ENCODE peak calls at places on chromosomes 2 and 18, in four cellular contexts. Z is IMR-90, C is A549, H is K562. Q is an unnamed sample.

GRCh38 chr2:14634885-14635871 is 2.7 kb downstream of the LRATD1 start:
- DNase-seq in Z (peak; percentile 16), C (peak; percentile 35), H (peak; percentile 34), Q (peak; percentile 75)

GRCh38 chr2:137981112-137981679 is 16.9 kb downstream of the HNMT start:
- DNase-seq in Z (no peak), C (no peak), H (no peak), Q (no peak)

GRCh38 chr2:231250698-231251097 is 52.3 kb downstream of the ARMC9 start:
- DNase-seq in Z (no peak), C (no peak), H (no peak), Q (no peak)

GRCh38 chr2:128330583-128330982 is 11.9 kb upstream of the HS6ST1 start:
- DNase-seq in Z (no peak), C (no peak), H (no peak), Q (no peak)

GRCh38 chr2:67366832-67367412 is 30.2 kb upstream of the ETAA1 start:
- DNase-seq in Z (no peak), C (no peak), H (no peak), Q (no peak)

GRCh38 chr2:220891405-220891804 is 680.7 kb downstream of the EPHA4 start:
- DNase-seq in Z (peak; percentile 91), C (peak; percentile 22), H (no peak), Q (no peak)

GRCh38 chr2:7984693-7985353 is 697.0 kb upstream of the ID2 start:
- DNase-seq in Z (no peak), C (no peak), H (no peak), Q (no peak)

GRCh38 chr18:24199563-24199962 is 60.7 kb downstream of the CABYR start:
- DNase-seq in Z (no peak), C (no peak), H (no peak), Q (no peak)

GRCh38 chr2:109637749-109638570 is 23.8 kb downstream of the SOWAHC start:
- DNase-seq in Z (peak; percentile 65), C (no peak), H (no peak), Q (no peak)

GRCh38 chr2:176931588-176932563 is 280.7 kb upstream of the HNRNPA3 start:
- DNase-seq in Z (no peak), C (peak; percentile 11), H (peak; percentile 30), Q (peak; percentile 10)

GRCh38 chr18:73842795-73843394 is 304.7 kb downstream of the FBXO15 start:
- DNase-seq in Z (peak; percentile 65), C (peak; percentile 19), H (peak; percentile 31), Q (peak; percentile 49)

GRCh38 chr2:119480718-119481142 is 43.6 kb downstream of the SCTR start:
- DNase-seq in Z (no peak), C (no peak), H (peak; percentile 22), Q (no peak)

GRCh38 chr2:172085460-172086159 is at the start of gene DLX1:
- DNase-seq in Z (no peak), C (peak; percentile 51), H (peak; percentile 62), Q (peak; percentile 71)

GRCh38 chr18:45664824-45665763 is 49.8 kb downstream of the SLC14A2 start:
- DNase-seq in Z (peak; percentile 68), C (peak; percentile 51), H (peak; percentile 61), Q (peak; percentile 71)

GRCh38 chr2:227504700-227505099 is 32.7 kb downstream of the AGFG1 start:
- DNase-seq in Z (no peak), C (no peak), H (no peak), Q (no peak)

GRCh38 chr2:70367722-70368323 is 66.0 kb upstream of the FAM136A start:
- DNase-seq in Z (peak; percentile 14), C (no peak), H (no peak), Q (no peak)

GRCh38 chr2:102286041-102286440 is 25.3 kb upstream of the IL1RL1 start:
- DNase-seq in Z (no peak), C (no peak), H (no peak), Q (no peak)

GRCh38 chr2:38274286-38275276 is 102.5 kb downstream of the ATL2 start:
- DNase-seq in Z (peak; percentile 87), C (peak; percentile 76), H (peak; percentile 60), Q (peak; percentile 81)

GRCh38 chr18:10442551-10442971 is 11.9 kb upstream of the APCDD1 start:
- DNase-seq in Z (no peak), C (no peak), H (no peak), Q (no peak)

GRCh38 chr2:85549826-85550225 is 10.9 kb downstream of the MAT2A start:
- DNase-seq in Z (peak; percentile 99), C (no peak), H (no peak), Q (no peak)

GRCh38 chr2:113075030-113075429 is 7.3 kb downstream of the IL1F10 start:
- DNase-seq in Z (no peak), C (no peak), H (no peak), Q (no peak)

GRCh38 chr2:1701556-1702185 is 42.6 kb downstream of the PXDN start:
- DNase-seq in Z (no peak), C (no peak), H (no peak), Q (no peak)

GRCh38 chr2:219178377-219179175 is 501 bp downstream of the RETREG2 start:
- DNase-seq in Z (peak; percentile 15), C (peak; percentile 21), H (peak; percentile 66), Q (peak; percentile 81)

GRCh38 chr2:14715600-14715999 is 83.1 kb downstream of the LRATD1 start:
- DNase-seq in Z (no peak), C (no peak), H (no peak), Q (no peak)

GRCh38 chr2:137380610-137381009 is 583.7 kb upstream of the HNMT start:
- DNase-seq in Z (no peak), C (no peak), H (no peak), Q (no peak)

GRCh38 chr2:207338220-207338607 is 172.5 kb upstream of the KLF7 start:
- DNase-seq in Z (no peak), C (no peak), H (no peak), Q (no peak)

GRCh38 chr2:165141601-165142000 is 62.2 kb downstream of the SCN3A start:
- DNase-seq in Z (peak; percentile 3), C (no peak), H (no peak), Q (no peak)

GRCh38 chr18:69469444-69469919 is 68.8 kb downstream of the DOK6 start:
- DNase-seq in Z (no peak), C (peak; percentile 21), H (peak; percentile 18), Q (peak; percentile 29)
- TF ChIP-seq RCOR1 in Z (no peak), C (no peak), H (no peak), Q (no peak)

DNA sequence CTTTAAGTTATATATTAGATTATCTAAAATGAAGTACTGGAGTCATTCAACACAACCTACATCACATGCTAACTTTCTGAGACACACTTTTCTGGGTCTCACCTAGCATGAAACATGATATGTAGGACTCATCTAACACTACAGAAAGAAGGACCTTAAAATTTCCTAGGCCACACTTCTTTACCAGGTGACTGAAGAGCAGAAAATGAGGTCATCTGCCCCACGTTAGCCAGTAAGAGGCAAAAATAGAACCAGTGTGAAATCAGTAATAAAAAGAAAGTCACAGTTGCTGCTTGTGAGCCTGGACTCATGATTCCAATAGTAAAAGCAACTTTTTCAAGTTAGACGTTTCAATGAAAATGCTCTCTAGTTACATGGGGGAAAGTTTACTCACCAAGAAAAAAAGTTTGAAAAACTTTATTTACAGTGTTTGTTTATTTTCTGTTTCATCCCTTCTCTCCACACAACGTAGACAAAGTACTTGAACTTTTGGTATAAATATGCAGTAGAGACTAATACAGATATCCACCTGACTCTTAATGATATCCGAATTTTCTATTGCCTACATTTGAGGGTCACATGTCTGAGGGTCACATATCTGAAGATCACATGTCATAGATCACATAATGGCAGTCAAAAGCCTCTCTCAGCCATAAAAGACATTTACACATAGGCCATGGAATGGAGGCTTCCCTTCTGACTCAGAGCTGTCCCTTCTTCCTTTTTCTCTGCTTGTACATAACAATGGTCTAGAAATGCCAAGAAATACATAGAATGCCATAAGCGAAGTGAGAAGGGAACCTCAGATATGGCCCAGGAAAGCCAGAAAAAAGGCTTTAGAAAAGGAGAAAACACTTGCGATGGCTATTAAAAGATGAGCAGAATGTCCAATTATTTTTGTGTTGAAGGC is 362.9 kb downstream of the ZEB2 start:
- DNase-seq in Z (no peak), C (no peak), H (no peak), Q (no peak)
- TF ChIP-seq RCOR1 in Z (no peak), C (no peak), H (no peak), Q (no peak)

GRCh38 chr2:144521702-144522101 is 1.8 kb upstream of the ZEB2 start:
- DNase-seq in Z (no peak), C (no peak), H (no peak), Q (no peak)

GRCh38 chr2:144523606-144524131 is 3.8 kb upstream of the ZEB2 start:
- DNase-seq in Z (no peak), C (peak; percentile 8), H (peak; percentile 40), Q (peak; percentile 67)

GRCh38 chr2:144520718-144521487 is 984 bp upstream of the ZEB2 start:
- DNase-seq in Z (peak; percentile 62), C (no peak), H (no peak), Q (no peak)

GRCh38 chr2:144524190-144524957 is 4.5 kb upstream of the ZEB2 start:
- DNase-seq in Z (no peak), C (no peak), H (peak; percentile 81), Q (peak; percentile 88)

DNA sequence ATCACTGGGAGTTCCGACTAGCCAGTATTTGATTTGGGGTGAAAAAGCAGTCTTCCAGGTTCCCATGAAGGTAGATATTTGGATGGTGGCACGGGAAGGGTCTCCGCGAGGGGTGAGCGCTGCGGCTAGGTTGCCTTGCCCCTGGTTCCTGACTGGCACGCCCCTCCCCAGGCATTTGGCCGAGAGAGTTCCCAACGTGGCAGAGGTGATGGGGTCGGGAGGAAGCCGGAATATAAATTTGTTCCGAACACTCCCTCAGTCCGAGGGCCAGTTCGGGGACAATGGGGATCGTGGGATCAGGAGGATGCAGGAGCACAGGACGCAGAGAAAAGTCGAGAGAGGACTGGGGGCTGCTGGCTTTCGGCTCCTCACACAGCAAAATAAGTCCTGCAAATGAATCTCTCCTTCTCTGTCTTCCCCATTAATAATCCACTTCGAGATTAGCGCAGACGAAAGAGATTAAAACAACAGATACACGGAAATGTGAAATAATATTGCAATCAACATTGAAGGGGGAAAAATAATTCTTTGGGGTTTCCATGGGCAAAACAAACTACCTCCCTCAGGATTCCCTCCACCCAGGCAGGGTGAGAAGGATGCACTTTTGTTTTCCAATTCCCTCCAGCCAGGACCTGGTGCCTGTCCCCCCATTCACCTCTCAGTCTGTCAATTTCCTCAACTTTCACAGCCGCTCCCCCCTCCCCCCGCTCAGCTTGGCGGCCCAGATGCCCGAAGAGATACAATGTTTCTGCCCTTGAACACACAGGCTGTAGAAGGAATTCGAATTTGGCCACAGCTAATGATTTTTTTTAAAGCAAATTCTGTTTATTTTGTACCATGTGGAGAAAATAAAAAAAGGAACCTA is 3.1 kb upstream of the ZEB2 start:
- DNase-seq in Z (no peak), C (peak; percentile 14), H (peak; percentile 64), Q (peak; percentile 63)
- TF ChIP-seq RCOR1 in Z (no peak), C (no peak), H (peak; percentile 15), Q (peak; percentile 35)

GRCh38 chr2:20352230-20353216 is 1.9 kb upstream of the PUM2 start:
- DNase-seq in Z (no peak), C (no peak), H (no peak), Q (peak; percentile 58)

GRCh38 chr2:20355131-20355530 is 4.5 kb upstream of the PUM2 start:
- DNase-seq in Z (peak; percentile 55), C (no peak), H (no peak), Q (no peak)

GRCh38 chr2:20351555-20352229 is 1.0 kb upstream of the PUM2 start:
- DNase-seq in Z (no peak), C (no peak), H (no peak), Q (no peak)

GRCh38 chr2:20356042-20356441 is 5.4 kb upstream of the PUM2 start:
- DNase-seq in Z (peak; percentile 93), C (no peak), H (no peak), Q (no peak)

GRCh38 chr2:20353597-20353996 is 3.0 kb upstream of the PUM2 start:
- DNase-seq in Z (no peak), C (no peak), H (no peak), Q (no peak)
- TF ChIP-seq RCOR1 in Z (no peak), C (no peak), H (no peak), Q (no peak)